ENCODE peak calls at places on chromosomes 7 and 10, in six cellular contexts. M, U, C, B, F and P are unnamed samples.

GRCh38 chr7:153021542-153021941 is 262.0 kb downstream of the ACTR3B start:
- DNase-seq in M (no peak), U (no peak), F (no peak), C (no peak), B (no peak), P (no peak)

GRCh38 chr10:119129721-119130120 is 25.8 kb downstream of the DENND10 start:
- DNase-seq in U (no peak), C (no peak), F (no peak), M (no peak), B (no peak), P (no peak)

GRCh38 chr7:33645096-33645495 is 260.2 kb upstream of the BMPER start:
- DNase-seq in B (no peak), C (no peak), F (no peak), M (no peak), U (no peak), P (no peak)

GRCh38 chr7:108190891-108191290 is 60.7 kb upstream of the LAMB4 start:
- DNase-seq in B (no peak), C (no peak), M (no peak), U (no peak), F (no peak), P (no peak)

GRCh38 chr7:156985101-156985967 is 25.1 kb downstream of the MNX1 start:
- DNase-seq in M (no peak), B (no peak), C (no peak), F (no peak), U (no peak), P (peak)

GRCh38 chr10:96512524-96512991 is 1.2 kb downstream of the TLL2 start:
- DNase-seq in C (no peak), B (peak), U (peak), F (peak), M (no peak), P (no peak)

GRCh38 chr7:98617051-98617959 is at the start of gene NPTX2:
- DNase-seq in F (peak), M (peak), C (no peak), B (peak), U (peak), P (no peak)

GRCh38 chr7:133354546-133355324 is 101.9 kb downstream of the EXOC4 start:
- DNase-seq in M (no peak), U (no peak), C (no peak), F (no peak), B (no peak), P (no peak)

GRCh38 chr10:116737582-116738358 is 4.6 kb downstream of the HSPA12A start:
- DNase-seq in M (no peak), B (no peak), U (no peak), C (peak), F (no peak), P (no peak)